ENCODE peak calls at places on chromosomes 6 and 20, in four cellular contexts. G is hepatocyte, X is astrocyte of the spinal cord, Y is brain microvascular endothelial cell. L is an unnamed sample.

GRCh38 chr6:95203153-95203754 is 374.1 kb upstream of the MANEA start:
- DNase-seq in G (peak), X (peak), Y (peak), L (no peak)

GRCh38 chr20:61737346-61737745 is 328.3 kb downstream of the TAF4 start:
- DNase-seq in Y (no peak), X (no peak), G (no peak), L (no peak)

GRCh38 chr6:154683756-154684523 is 49.3 kb upstream of the SCAF8 start:
- DNase-seq in Y (peak), X (peak), G (no peak), L (peak)

GRCh38 chr6:52013035-52013434 is 74.4 kb downstream of the PKHD1 start:
- DNase-seq in Y (peak), G (no peak), X (no peak), L (no peak)

GRCh38 chr6:119980802-119981201 is 631.2 kb upstream of the MAN1A1 start:
- DNase-seq in X (no peak), G (no peak), Y (no peak), L (no peak)

GRCh38 chr20:13422637-13423036 is 201.6 kb downstream of the ISM1 start:
- DNase-seq in G (no peak), Y (no peak), X (no peak), L (no peak)

GRCh38 chr20:48528346-48528745 is 299.5 kb downstream of the PREX1 start:
- DNase-seq in G (no peak), X (no peak), Y (no peak), L (no peak)

GRCh38 chr20:15610700-15611277 is 962.5 kb downstream of the KIF16B start:
- DNase-seq in Y (no peak), X (no peak), G (no peak), L (no peak)

GRCh38 chr6:49849121-49849907 is 17.0 kb downstream of the CRISP1 start:
- DNase-seq in G (peak), X (peak), Y (peak), L (peak)

GRCh38 chr6:157981395-157982296 is at the start of gene SYNJ2:
- DNase-seq in X (peak), Y (peak), G (peak), L (no peak)

GRCh38 chr6:36702656-36703055 is 5.0 kb downstream of the RAB44 start:
- DNase-seq in Y (no peak), G (no peak), X (no peak), L (no peak)

GRCh38 chr6:108209738-108210137 is 43.9 kb downstream of the NR2E1 start:
- DNase-seq in Y (no peak), X (no peak), G (no peak), L (no peak)

GRCh38 chr6:125906158-125906998 is 50.2 kb upstream of the HINT3 start:
- DNase-seq in X (no peak), G (peak), Y (peak), L (no peak)

DNA sequence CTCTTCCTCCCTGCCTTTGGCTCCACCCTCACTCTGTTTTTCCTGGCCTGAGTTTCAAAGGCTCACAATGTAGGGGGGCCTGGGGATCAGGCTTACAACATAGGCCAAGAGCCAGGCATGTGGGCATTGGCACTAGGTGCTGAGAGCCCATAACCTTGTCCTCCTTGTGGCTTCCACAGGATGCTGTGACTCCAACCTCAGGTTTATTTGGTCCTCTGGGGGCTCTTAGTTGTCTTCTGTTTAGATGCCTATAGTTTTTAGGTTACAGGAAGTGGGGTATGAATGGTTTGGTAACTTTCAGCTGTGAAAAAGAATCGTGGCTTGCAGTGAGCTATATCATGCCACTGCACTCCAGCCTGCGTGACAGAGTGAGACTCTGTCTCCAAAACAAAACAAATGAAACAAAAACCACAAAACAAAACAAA is 25.6 kb downstream of the MMP24 start:
- DNase-seq in X (no peak), G (no peak), Y (no peak), L (no peak)
- H3K4me3 ChIP-seq in X (no peak), G (no peak), Y (no peak), L (no peak)

GRCh38 chr6:56890683-56891429 is 64.1 kb upstream of the BEND6 start:
- DNase-seq in G (peak), Y (peak), X (peak), L (peak)
- H3K4me3 ChIP-seq in G (no peak), Y (no peak), X (no peak), L (no peak)

DNA sequence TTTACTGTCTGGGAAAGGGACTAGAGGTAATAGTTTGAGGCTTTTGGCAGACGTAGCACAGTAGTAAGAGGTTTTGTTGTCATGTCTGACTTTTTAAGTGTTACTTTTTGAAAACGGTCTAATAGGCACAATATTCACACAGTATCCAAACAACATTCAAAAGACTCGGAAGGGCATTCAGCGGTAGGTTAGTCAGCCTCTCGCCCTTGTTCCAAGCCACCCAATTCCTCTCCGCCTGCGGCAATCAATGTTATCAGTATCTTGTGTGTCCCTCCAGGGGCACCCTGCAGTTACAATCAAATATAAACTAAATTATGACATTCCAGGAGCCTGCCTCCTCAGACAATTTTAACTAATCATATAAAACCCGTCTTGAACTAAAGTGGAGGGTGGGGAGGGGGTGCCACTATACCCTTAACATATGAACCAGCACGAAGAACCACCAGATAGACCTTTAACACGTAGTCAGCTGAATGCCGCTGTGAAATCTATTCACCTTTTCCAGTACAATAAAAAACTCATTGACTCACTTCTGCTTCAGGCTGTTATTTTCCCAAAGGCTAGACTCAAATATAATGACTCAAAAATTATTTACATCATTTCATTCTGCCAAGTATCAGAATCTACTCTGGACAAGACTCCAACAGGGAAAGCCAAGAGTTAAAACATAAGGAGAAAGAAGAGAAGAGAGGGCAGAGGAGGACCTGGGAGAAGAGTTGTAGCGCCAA is 1.7 kb downstream of the TENT5A start:
- DNase-seq in X (no peak), G (no peak), Y (no peak), L (no peak)
- H3K4me3 ChIP-seq in X (peak), G (peak), Y (peak), L (peak)

GRCh38 chr20:11918280-11918952 is 723 bp downstream of the BTBD3 start:
- DNase-seq in X (peak), G (no peak), Y (no peak), L (no peak)
- H3K4me3 ChIP-seq in X (peak), G (peak), Y (no peak), L (peak)

GRCh38 chr20:46388945-46389344 is 17.5 kb downstream of the ELMO2 start:
- DNase-seq in X (no peak), G (no peak), Y (no peak), L (no peak)

GRCh38 chr20:46393967-46394366 is 12.4 kb downstream of the ELMO2 start:
- DNase-seq in Y (no peak), G (no peak), X (no peak), L (no peak)

GRCh38 chr20:46388201-46388836 is 18.1 kb downstream of the ELMO2 start:
- DNase-seq in Y (no peak), G (no peak), X (no peak), L (no peak)
- H3K4me3 ChIP-seq in Y (no peak), G (no peak), X (no peak), L (no peak)

GRCh38 chr20:37298190-37298939 is 8.9 kb downstream of the MANBAL start:
- DNase-seq in Y (peak), G (no peak), X (no peak), L (no peak)
- H3K4me3 ChIP-seq in Y (no peak), G (no peak), X (no peak), L (no peak)

GRCh38 chr6:149834513-149835481 is 29.4 kb downstream of the LRP11 start:
- DNase-seq in Y (no peak), X (peak), G (peak), L (no peak)

GRCh38 chr6:149833651-149834050 is 30.5 kb downstream of the LRP11 start:
- DNase-seq in G (no peak), X (no peak), Y (no peak), L (no peak)

GRCh38 chr6:149830731-149831379 is 33.3 kb downstream of the LRP11 start:
- DNase-seq in X (peak), G (no peak), Y (peak), L (no peak)

GRCh38 chr6:149831380-149831820 is 32.8 kb downstream of the LRP11 start:
- DNase-seq in G (no peak), Y (no peak), X (no peak), L (no peak)
- H3K4me3 ChIP-seq in G (no peak), Y (no peak), X (no peak), L (no peak)

GRCh38 chr6:4010035-4010434 is 68.9 kb downstream of the FAM217A start:
- DNase-seq in G (no peak), Y (no peak), X (no peak), L (no peak)

GRCh38 chr6:3999800-4000661 is 78.9 kb downstream of the FAM217A start:
- DNase-seq in G (no peak), X (no peak), Y (no peak), L (no peak)

GRCh38 chr6:4009486-4009885 is 69.5 kb downstream of the FAM217A start:
- DNase-seq in G (no peak), X (no peak), Y (no peak), L (no peak)

GRCh38 chr6:4008324-4009047 is 70.5 kb downstream of the FAM217A start:
- DNase-seq in X (peak), Y (peak), G (peak), L (peak)

GRCh38 chr6:4004249-4004648 is 74.7 kb downstream of the FAM217A start:
- DNase-seq in X (no peak), Y (no peak), G (no peak), L (no peak)
- H3K4me3 ChIP-seq in X (no peak), Y (no peak), G (no peak), L (no peak)

DNA sequence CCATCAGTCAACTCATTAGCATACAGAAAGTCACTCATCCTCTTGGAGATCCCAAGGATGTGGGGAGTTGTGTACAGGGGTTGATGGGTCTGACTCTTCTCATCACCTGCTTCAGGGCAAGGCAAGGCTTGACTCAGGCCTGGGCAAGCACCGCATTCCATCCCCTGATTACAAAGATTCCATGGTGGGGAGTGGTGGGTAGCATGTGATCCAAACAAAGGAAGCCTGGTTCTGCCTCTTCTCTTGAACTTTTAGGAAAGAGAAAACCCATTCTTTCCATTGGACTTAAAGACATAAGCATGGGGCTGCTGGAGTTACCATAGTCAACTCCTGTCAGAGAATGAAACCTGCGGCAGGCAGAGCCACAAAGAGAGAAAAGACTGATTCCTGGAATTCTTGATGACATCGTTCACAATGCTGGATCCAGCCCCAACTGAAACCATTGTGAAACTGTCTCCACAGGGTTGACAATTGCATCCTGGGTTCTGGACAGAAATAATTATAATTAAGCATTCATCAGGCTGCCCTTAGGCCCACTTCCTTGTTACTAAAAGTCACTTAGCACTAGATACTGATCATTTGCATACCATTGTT is 235.8 kb upstream of the KCNG1 start:
- DNase-seq in Y (peak), G (peak), X (peak), L (no peak)
- H3K4me3 ChIP-seq in Y (no peak), G (no peak), X (no peak), L (no peak)

GRCh38 chr6:1739680-1740079 is 130.0 kb downstream of the FOXC1 start:
- DNase-seq in G (no peak), X (no peak), Y (no peak), L (no peak)
- H3K4me3 ChIP-seq in G (no peak), X (no peak), Y (no peak), L (no peak)

L was measured in AG04449.